ENCODE peak calls at places on chromosome 16, in six cellular contexts. E is IMR-90, M is GM23248, X is GF-D8, Z is psoas muscle, U is fibroblast of lung. P is an unnamed sample.

GRCh38 chr16:63776034-63776433 is 1345.8 kb downstream of the CDH11 start:
- DNase-seq in X (no peak), M (no peak), U (no peak), Z (no peak), E (no peak), P (no peak)

GRCh38 chr16:11205754-11206459 is 50.1 kb downstream of the SOCS1 start:
- DNase-seq in E (peak), X (peak), U (peak), M (peak), Z (no peak), P (peak)

GRCh38 chr16:47779201-47780016 is 318.3 kb downstream of the PHKB start:
- DNase-seq in Z (no peak), X (no peak), M (peak), E (peak), U (peak), P (no peak)

GRCh38 chr16:4263504-4264436 is 9.1 kb downstream of the TFAP4 start:
- DNase-seq in Z (peak), X (no peak), E (peak), M (peak), U (peak), P (peak)

GRCh38 chr16:78895661-78896060 is 704.9 kb downstream of the MAF start:
- DNase-seq in X (no peak), Z (no peak), M (no peak), E (no peak), U (no peak), P (no peak)

GRCh38 chr16:75483222-75483621 is 12.0 kb downstream of the CHST6 start:
- DNase-seq in E (peak), X (no peak), M (no peak), U (no peak), Z (no peak), P (no peak)

GRCh38 chr16:46822270-46822669 is 8.7 kb downstream of the C16orf87 start:
- DNase-seq in U (peak), X (no peak), E (peak), M (peak), Z (no peak), P (no peak)

GRCh38 chr16:10656618-10657017 is 38.1 kb downstream of the TEKT5 start:
- DNase-seq in Z (no peak), U (no peak), E (no peak), X (no peak), M (no peak), P (no peak)

GRCh38 chr16:67718668-67719047 is 458 bp downstream of the GFOD2 start:
- DNase-seq in E (no peak), M (peak), X (no peak), Z (no peak), U (no peak), P (no peak)

GRCh38 chr16:23187341-23187740 is 4.8 kb downstream of the SCNN1G start:
- DNase-seq in X (no peak), Z (no peak), M (no peak), U (no peak), E (no peak), P (no peak)

GRCh38 chr16:25679468-25680010 is 12.2 kb upstream of the HS3ST4 start:
- DNase-seq in Z (no peak), M (no peak), U (no peak), X (no peak), E (no peak), P (no peak)

GRCh38 chr16:10827691-10828341 is 9.2 kb upstream of the TVP23A start:
- DNase-seq in E (peak), U (peak), M (peak), X (no peak), Z (peak), P (peak)

GRCh38 chr16:85642762-85643281 is 29.7 kb downstream of the GSE1 start:
- DNase-seq in X (no peak), Z (no peak), E (no peak), M (no peak), U (no peak), P (no peak)

GRCh38 chr16:73572135-73572534 is 524.2 kb upstream of the ZFHX3 start:
- DNase-seq in Z (peak), E (no peak), X (no peak), U (no peak), M (peak), P (peak)

GRCh38 chr16:65118866-65119265 is 3.0 kb downstream of the CDH11 start:
- DNase-seq in M (peak), X (no peak), E (peak), Z (no peak), U (no peak), P (no peak)

GRCh38 chr16:86069736-86070298 is 170.9 kb downstream of the IRF8 start:
- DNase-seq in Z (no peak), X (no peak), U (no peak), E (no peak), M (no peak), P (no peak)

GRCh38 chr16:68223072-68223471 is 12.9 kb downstream of the ESRP2 start:
- DNase-seq in U (no peak), E (no peak), Z (no peak), M (no peak), X (no peak), P (no peak)

GRCh38 chr16:50300942-50301625 is 34.7 kb downstream of the ADCY7 start:
- DNase-seq in Z (peak), M (peak), U (peak), X (no peak), E (peak), P (peak)

GRCh38 chr16:2037631-2038358 is 9.8 kb downstream of the NTHL1 start:
- DNase-seq in X (no peak), E (no peak), Z (no peak), U (no peak), M (no peak), P (peak)

GRCh38 chr16:10862432-10862831 is 14.6 kb upstream of the CIITA start:
- DNase-seq in U (peak), M (peak), Z (no peak), X (no peak), E (peak), P (peak)

GRCh38 chr16:58128721-58129096 is 472 bp downstream of the CFAP20 start:
- DNase-seq in U (no peak), E (no peak), M (peak), Z (no peak), X (no peak), P (peak)

GRCh38 chr16:53949716-53950410 is 245.9 kb downstream of the FTO start:
- DNase-seq in Z (no peak), X (no peak), E (no peak), U (peak), M (no peak), P (no peak)

GRCh38 chr16:66741971-66742396 is 9.4 kb downstream of the DYNC1LI2 start:
- DNase-seq in E (peak), X (no peak), U (no peak), Z (no peak), M (peak), P (no peak)

GRCh38 chr16:71389330-71389729 is 30.8 kb downstream of the CALB2 start:
- DNase-seq in U (no peak), E (no peak), X (no peak), Z (no peak), M (no peak), P (no peak)

GRCh38 chr16:13148836-13149235 is 247.4 kb downstream of the SHISA9 start:
- DNase-seq in M (no peak), Z (no peak), U (no peak), X (no peak), E (no peak), P (no peak)

GRCh38 chr16:64475627-64476351 is 646.1 kb downstream of the CDH11 start:
- DNase-seq in Z (no peak), E (peak), U (no peak), M (no peak), X (no peak), P (no peak)

GRCh38 chr16:50251375-50252081 is 14.8 kb upstream of the ADCY7 start:
- DNase-seq in M (peak), E (peak), Z (no peak), X (no peak), U (peak), P (no peak)

GRCh38 chr16:63652091-63652490 is 1469.8 kb downstream of the CDH11 start:
- DNase-seq in Z (no peak), U (no peak), M (no peak), X (no peak), E (no peak), P (no peak)

GRCh38 chr16:53754938-53755910 is 51.3 kb downstream of the FTO start:
- DNase-seq in E (peak), U (peak), M (peak), X (no peak), Z (peak), P (peak)

GRCh38 chr16:29745853-29746345 is at the start of gene C16orf54:
- DNase-seq in Z (peak), M (no peak), X (peak), U (no peak), E (no peak), P (peak)

GRCh38 chr16:88536510-88536909 is 33.7 kb upstream of the ZC3H18 start:
- DNase-seq in E (no peak), X (no peak), Z (peak), M (no peak), U (no peak), P (peak)

GRCh38 chr16:50861926-50862325 is 120.0 kb downstream of the CYLD start:
- DNase-seq in E (peak), M (peak), U (peak), X (no peak), Z (no peak), P (no peak)

GRCh38 chr16:70614208-70614951 is 32.0 kb upstream of the IL34 start:
- DNase-seq in X (no peak), M (no peak), U (no peak), Z (no peak), E (no peak), P (no peak)

GRCh38 chr16:47493358-47494337 is 32.5 kb downstream of the PHKB start:
- DNase-seq in Z (no peak), M (no peak), U (no peak), E (no peak), X (no peak), P (no peak)

GRCh38 chr16:24853830-24854229 is 8.1 kb downstream of the SLC5A11 start:
- DNase-seq in X (no peak), E (peak), M (peak), Z (no peak), U (peak), P (peak)

GRCh38 chr16:73058221-73058615 is 10.3 kb upstream of the ZFHX3 start:
- DNase-seq in X (no peak), Z (peak), U (no peak), E (no peak), M (peak), P (peak)

GRCh38 chr16:1706386-1707192 is 594 bp downstream of the MAPK8IP3 start:
- DNase-seq in M (peak), X (no peak), U (peak), Z (no peak), E (peak), P (no peak)

P was measured in left ventricle myocardium superior.